ENCODE peak calls at places on chromosomes 12 and 14, in seven cellular contexts. J, O, D, Q, Z, H and K are unnamed samples.

GRCh38 chr12:32301216-32301615 is 98.1 kb upstream of the FGD4 start:
- DNase-seq in D (no peak), H (no peak), Z (no peak), O (no peak), Q (no peak), J (no peak), K (no peak)

GRCh38 chr12:131636940-131637750 is 73.7 kb upstream of the SFSWAP start:
- DNase-seq in Z (no peak), O (no peak), Q (no peak), J (no peak), D (no peak), H (no peak), K (no peak)

GRCh38 chr12:2765608-2766007 is 29.2 kb upstream of the FKBP4 start:
- DNase-seq in O (no peak), Z (no peak), D (no peak), J (no peak), Q (no peak), H (no peak), K (no peak)

GRCh38 chr12:18446245-18446644 is 184.9 kb downstream of the PIK3C2G start:
- DNase-seq in H (no peak), D (no peak), O (no peak), Q (no peak), Z (peak), J (no peak), K (no peak)

GRCh38 chr12:54304187-54304810 is 3.5 kb upstream of the NFE2 start:
- DNase-seq in D (peak), O (peak), H (peak), Z (no peak), J (no peak), Q (no peak), K (peak)

GRCh38 chr14:88852632-88853031 is 28.2 kb downstream of the TTC8 start:
- DNase-seq in Z (no peak), O (no peak), H (no peak), J (no peak), D (no peak), Q (no peak), K (no peak)

GRCh38 chr12:92973614-92974013 is 44.5 kb upstream of the EEA1 start:
- DNase-seq in H (peak), D (peak), Z (no peak), J (no peak), O (no peak), Q (peak), K (peak)

GRCh38 chr12:108563135-108563803 is 873 bp downstream of the ISCU start:
- DNase-seq in J (peak), D (peak), O (peak), H (peak), Z (peak), Q (peak), K (peak)

GRCh38 chr14:34733245-34733644 is 18.9 kb upstream of the CFL2 start:
- DNase-seq in Q (peak), D (peak), Z (no peak), O (no peak), J (no peak), H (peak), K (peak)

GRCh38 chr12:96720363-96720705 is 186.7 kb upstream of the NEDD1 start:
- DNase-seq in Q (no peak), D (no peak), Z (no peak), J (no peak), O (no peak), H (no peak), K (no peak)

GRCh38 chr12:29041621-29042020 is 107.5 kb upstream of the FAR2 start:
- DNase-seq in Q (peak), O (no peak), J (no peak), H (peak), Z (no peak), D (peak), K (peak)

GRCh38 chr12:121718653-121719239 is 6.2 kb downstream of the TMEM120B start:
- DNase-seq in Z (no peak), J (no peak), D (no peak), Q (no peak), H (no peak), O (no peak), K (no peak)

GRCh38 chr14:53411110-53411509 is 258.0 kb upstream of the DDHD1 start:
- DNase-seq in H (peak), Z (no peak), O (no peak), J (no peak), D (peak), Q (peak), K (peak)

GRCh38 chr12:8038659-8039114 is 6.2 kb downstream of the FOXJ2 start:
- DNase-seq in H (peak), O (no peak), Q (peak), D (peak), Z (peak), J (no peak), K (peak)

GRCh38 chr12:8785499-8785898 is 36.9 kb upstream of the A2ML1 start:
- DNase-seq in Z (no peak), H (no peak), J (no peak), D (no peak), O (no peak), Q (no peak), K (no peak)

GRCh38 chr12:88925370-88925915 is 345.2 kb upstream of the KITLG start:
- DNase-seq in Q (no peak), J (no peak), H (no peak), Z (no peak), D (peak), O (no peak), K (no peak)

GRCh38 chr12:112303004-112303403 is 79.2 kb downstream of the HECTD4 start:
- DNase-seq in Z (no peak), O (no peak), H (peak), Q (peak), J (no peak), D (peak), K (peak)

GRCh38 chr12:108566452-108566851 is 4.1 kb downstream of the ISCU start:
- DNase-seq in Q (no peak), J (no peak), D (no peak), Z (no peak), O (no peak), H (no peak), K (no peak)

GRCh38 chr12:79911889-79912656 is 22.8 kb downstream of the PPP1R12A start:
- DNase-seq in O (no peak), Z (no peak), D (peak), H (peak), Q (peak), J (no peak), K (peak)

GRCh38 chr12:110458756-110459155 is 8.6 kb upstream of the ARPC3 start:
- DNase-seq in D (no peak), J (no peak), Q (no peak), O (no peak), Z (no peak), H (no peak), K (no peak)

GRCh38 chr12:55009171-55009570 is 10.6 kb upstream of the NEUROD4 start:
- DNase-seq in Z (no peak), Q (no peak), H (no peak), O (no peak), D (no peak), J (no peak), K (no peak)

GRCh38 chr14:96888158-96888557 is 91.0 kb downstream of the VRK1 start:
- DNase-seq in J (no peak), H (no peak), Z (no peak), D (no peak), Q (no peak), O (no peak), K (no peak)

GRCh38 chr14:89178802-89179201 is 238.2 kb downstream of the FOXN3 start:
- DNase-seq in O (no peak), J (no peak), D (peak), Z (no peak), Q (peak), H (no peak), K (peak)

GRCh38 chr12:66217342-66217929 is 28.4 kb downstream of the IRAK3 start:
- DNase-seq in J (no peak), Z (no peak), O (no peak), Q (no peak), D (no peak), H (peak), K (peak)

GRCh38 chr12:49609875-49610154 is 4.4 kb upstream of the FAM186B start:
- DNase-seq in Z (no peak), O (no peak), Q (no peak), H (peak), D (no peak), J (no peak), K (peak)
- TF ChIP-seq CTCF in Z (peak), O (no peak), Q (no peak), H (peak), D (peak), J (no peak), K (peak)

GRCh38 chr14:70320294-70320693 is 39.2 kb downstream of the COX16 start:
- DNase-seq in H (no peak), O (no peak), J (no peak), Q (no peak), D (no peak), Z (no peak), K (no peak)

GRCh38 chr14:70315942-70316341 is 43.5 kb downstream of the COX16 start:
- DNase-seq in Q (no peak), J (no peak), Z (no peak), H (peak), D (no peak), O (no peak), K (no peak)

GRCh38 chr14:70317091-70317968 is 42.2 kb downstream of the COX16 start:
- DNase-seq in D (no peak), H (no peak), Z (peak), J (no peak), Q (no peak), O (no peak), K (no peak)

GRCh38 chr14:70318635-70319013 is 40.9 kb downstream of the COX16 start:
- DNase-seq in J (no peak), D (no peak), Q (no peak), Z (no peak), H (no peak), O (no peak), K (no peak)

DNA sequence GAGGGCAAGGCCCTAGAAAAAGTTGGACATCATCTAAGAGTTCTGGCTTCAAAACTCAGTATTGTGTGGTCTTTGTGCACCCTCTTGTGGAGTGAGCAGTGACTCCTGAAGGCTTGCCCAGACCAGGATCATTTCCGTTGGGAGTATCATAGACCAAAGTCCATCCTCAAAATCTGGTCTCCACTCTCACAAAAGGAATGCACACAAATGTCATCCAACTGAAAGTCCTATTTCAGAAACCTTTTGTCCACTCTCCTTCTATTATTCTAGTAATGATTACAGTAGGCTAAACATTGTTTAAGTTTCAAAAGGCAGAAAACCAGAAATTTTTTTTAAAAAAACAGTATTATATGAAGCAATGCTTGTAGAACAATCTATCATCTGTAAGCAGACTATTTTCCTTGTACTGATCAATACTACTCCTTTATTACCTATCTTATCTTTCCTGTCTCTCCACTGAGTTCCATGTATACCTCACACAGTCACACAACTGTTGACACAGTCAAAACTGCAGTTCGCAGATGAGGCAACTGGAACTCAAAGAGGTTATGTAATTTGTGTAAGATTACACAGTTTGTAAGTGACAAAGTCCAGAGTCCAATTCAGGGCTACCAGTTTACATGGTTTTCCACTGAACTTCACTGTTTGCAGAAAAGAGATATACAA is 41.4 kb downstream of the COX16 start:
- DNase-seq in J (no peak), Q (peak), O (no peak), H (peak), Z (peak), D (peak), K (peak)
- TF ChIP-seq CTCF in J (no peak), Q (peak), O (no peak), H (peak), Z (peak), D (peak), K (peak)

GRCh38 chr14:68234101-68234905 is 414.7 kb downstream of the RAD51B start:
- DNase-seq in O (no peak), Z (no peak), D (no peak), Q (no peak), J (no peak), H (peak), K (no peak)

GRCh38 chr14:68230941-68231717 is 411.6 kb downstream of the RAD51B start:
- DNase-seq in O (no peak), Q (peak), J (no peak), Z (no peak), D (peak), H (peak), K (peak)

GRCh38 chr14:68232643-68233055 is 413.1 kb downstream of the RAD51B start:
- DNase-seq in J (peak), O (no peak), Z (no peak), H (peak), D (peak), Q (peak), K (peak)

GRCh38 chr14:68233385-68233784 is 413.8 kb downstream of the RAD51B start:
- DNase-seq in O (no peak), D (no peak), J (no peak), Q (peak), H (no peak), Z (no peak), K (no peak)

GRCh38 chr14:68231832-68232642 is 412.5 kb downstream of the RAD51B start:
- DNase-seq in H (peak), J (no peak), Q (peak), Z (no peak), O (no peak), D (peak), K (peak)
- TF ChIP-seq CTCF in H (no peak), J (no peak), Q (no peak), Z (no peak), O (no peak), D (no peak), K (peak)

GRCh38 chr12:85949253-85949652 is 75.2 kb downstream of the NTS start:
- DNase-seq in J (no peak), H (no peak), Z (peak), Q (no peak), D (no peak), O (no peak), K (no peak)

GRCh38 chr12:85951823-85952222 is 77.7 kb downstream of the NTS start:
- DNase-seq in Z (no peak), Q (peak), H (peak), O (no peak), J (no peak), D (peak), K (peak)

GRCh38 chr12:85955127-85955526 is 81.0 kb downstream of the NTS start:
- DNase-seq in Q (peak), O (no peak), H (peak), J (no peak), Z (no peak), D (peak), K (peak)
- TF ChIP-seq CTCF in Q (peak), O (no peak), H (no peak), J (no peak), Z (peak), D (peak), K (peak)

DNA sequence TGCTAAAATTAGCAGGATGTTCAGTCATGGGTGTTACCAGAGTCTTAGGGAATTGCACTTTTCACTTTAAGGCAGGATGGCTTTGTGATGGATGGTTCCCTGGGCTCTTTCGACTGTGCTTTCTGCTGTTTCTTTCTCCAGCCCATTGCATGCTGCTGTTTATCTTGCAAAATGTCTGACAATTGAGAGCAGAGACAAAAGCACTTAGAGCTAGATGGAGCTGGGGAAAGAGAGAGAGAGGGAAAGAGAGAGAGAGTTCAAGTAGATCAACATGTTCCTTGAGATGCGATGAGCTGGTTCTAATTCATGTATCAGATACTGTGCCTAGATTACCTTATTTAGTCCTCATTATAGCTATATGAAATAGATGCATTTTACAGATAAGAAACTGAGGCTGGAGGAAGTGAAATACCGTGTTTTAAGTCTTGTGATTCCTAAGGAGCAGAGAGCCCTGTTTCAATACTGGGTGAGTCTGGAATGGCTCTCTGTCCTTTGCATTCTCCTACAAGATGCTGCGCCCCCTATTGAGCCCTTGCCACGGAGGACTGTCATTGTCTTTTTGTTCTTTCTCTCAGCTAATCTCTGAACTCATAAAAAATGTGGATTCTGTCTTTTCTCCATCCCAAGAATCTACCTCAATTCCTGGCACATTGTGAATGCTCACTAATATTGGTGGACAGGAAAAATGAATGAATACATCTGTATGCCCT is 227.9 kb downstream of the ALG10B start:
- DNase-seq in Q (no peak), D (no peak), J (no peak), H (no peak), Z (peak), O (no peak), K (no peak)
- TF ChIP-seq CTCF in Q (no peak), D (no peak), J (no peak), H (peak), Z (peak), O (no peak), K (no peak)

GRCh38 chr12:120529641-120530314 is 820 bp upstream of the COQ5 start:
- DNase-seq in H (peak), Z (peak), O (no peak), D (peak), Q (peak), J (no peak), K (peak)
- TF ChIP-seq CTCF in H (peak), Z (no peak), O (no peak), D (peak), Q (no peak), J (no peak), K (peak)

GRCh38 chr12:53047221-53048032 is 2.4 kb upstream of the TNS2 start:
- DNase-seq in Q (peak), O (no peak), H (no peak), J (peak), Z (peak), D (peak), K (peak)
- TF ChIP-seq CTCF in Q (no peak), O (peak), H (peak), J (peak), Z (peak), D (no peak), K (no peak)

DNA sequence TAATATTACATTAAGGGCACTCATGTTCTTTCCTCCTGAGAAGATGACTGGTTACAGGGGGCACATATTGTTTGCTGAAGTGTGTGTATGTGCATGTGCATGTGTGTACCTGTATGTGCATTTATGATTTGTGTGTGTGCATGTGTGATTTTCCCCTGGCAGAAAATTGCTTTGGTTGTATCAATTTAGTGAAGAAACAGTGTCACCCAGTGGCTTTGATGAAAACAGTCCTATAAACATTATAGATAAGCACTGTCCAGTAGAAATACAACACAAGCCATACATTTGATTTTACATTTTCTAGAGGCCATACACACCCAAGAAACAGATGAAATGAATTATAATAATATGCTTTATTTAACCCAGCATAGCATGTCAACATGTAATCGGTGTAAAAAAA is 8.6 kb downstream of the PDE3A start:
- DNase-seq in D (peak), Z (peak), Q (peak), H (peak), J (no peak), O (no peak), K (peak)
- TF ChIP-seq CTCF in D (peak), Z (peak), Q (peak), H (peak), J (no peak), O (peak), K (peak)